ENCODE peak calls at places on chromosomes 13 and 19, in nine cellular contexts. S is brain microvascular endothelial cell, Z is K562, H is left ventricle myocardium inferior, V is endodermal cell, Q is astrocyte of the cerebellum, C is GM12865, L is IMR-90, T is cardiac fibroblast. F is an unnamed sample.

GRCh38 chr19:42606660-42607351 is 12.1 kb upstream of the CEACAM8 start:
- DNase-seq in L (peak; percentile 27), C (peak; percentile 64), Q (no peak), H (peak; percentile 23), S (no peak), Z (peak; percentile 70), T (peak; percentile 49), V (peak; percentile 92), F (peak; percentile 87)

GRCh38 chr13:29594310-29594709 is 1.2 kb downstream of the SLC7A1 start:
- DNase-seq in Z (no peak), S (peak; percentile 84), C (peak; percentile 74), H (no peak), V (peak; percentile 71), L (peak; percentile 91), Q (no peak), T (peak; percentile 88), F (peak; percentile 71)

GRCh38 chr19:48292798-48293197 is 22.9 kb downstream of the ZNF114 start:
- DNase-seq in T (peak; percentile 90), Z (no peak), H (no peak), S (peak; percentile 93), C (no peak), Q (no peak), V (no peak), L (peak; percentile 93), F (no peak)

GRCh38 chr19:38184815-38185214 is 39.2 kb downstream of the DPF1 start:
- DNase-seq in Z (no peak), C (no peak), T (no peak), V (no peak), Q (no peak), H (no peak), L (no peak), S (no peak), F (no peak)

GRCh38 chr19:45876411-45877197 is 9.3 kb downstream of the IRF2BP1 start:
- DNase-seq in Q (no peak), S (peak; percentile 24), L (peak; percentile 16), T (peak; percentile 33), H (peak; percentile 41), Z (peak; percentile 78), V (peak; percentile 85), C (no peak), F (no peak)

GRCh38 chr19:31269425-31270127 is 79.7 kb downstream of the TSHZ3 start:
- DNase-seq in H (no peak), S (peak; percentile 14), L (peak; percentile 34), V (no peak), Q (no peak), C (no peak), T (no peak), Z (no peak), F (no peak)

GRCh38 chr13:100514788-100515409 is 73.7 kb downstream of the GGACT start:
- DNase-seq in T (peak; percentile 81), Z (peak; percentile 82), V (peak; percentile 93), S (peak; percentile 77), Q (peak; percentile 73), H (peak; percentile 76), L (peak; percentile 75), C (peak; percentile 75), F (peak; percentile 85)

GRCh38 chr19:44856438-44857083 is 10.5 kb downstream of the NECTIN2 start:
- DNase-seq in Q (no peak), S (peak; percentile 48), T (peak; percentile 32), Z (peak; percentile 32), C (no peak), V (no peak), L (no peak), H (peak; percentile 17), F (no peak)

GRCh38 chr13:29110003-29110402 is 289.9 kb downstream of the MTUS2 start:
- DNase-seq in S (no peak), Q (no peak), C (no peak), Z (no peak), V (no peak), L (no peak), T (no peak), H (no peak), F (no peak)

GRCh38 chr13:113493315-113493951 is 2.9 kb upstream of the DCUN1D2 start:
- DNase-seq in Q (peak; percentile 89), H (no peak), V (no peak), T (peak; percentile 96), C (peak; percentile 54), Z (no peak), L (peak; percentile 99), S (peak; percentile 79), F (peak; percentile 70)

GRCh38 chr13:44243198-44243852 is 130.3 kb upstream of the SERP2 start:
- DNase-seq in Z (peak; percentile 64), L (peak; percentile 74), V (peak; percentile 92), Q (peak; percentile 86), T (peak; percentile 78), C (peak; percentile 84), S (peak; percentile 70), H (no peak), F (peak; percentile 71)

GRCh38 chr19:3224346-3225325 is at the start of gene CELF5:
- DNase-seq in S (no peak), V (peak; percentile 85), Z (peak; percentile 96), Q (no peak), H (peak; percentile 38), L (no peak), C (peak; percentile 27), T (no peak), F (peak; percentile 77)

GRCh38 chr13:35675651-35676050 is 199.2 kb upstream of the MAB21L1 start:
- DNase-seq in L (no peak), T (no peak), Z (no peak), Q (no peak), V (no peak), C (no peak), S (no peak), H (no peak), F (no peak)

GRCh38 chr19:49421039-49421877 is 2.0 kb downstream of the PTH2 start:
- DNase-seq in V (peak; percentile 99), Q (no peak), S (peak; percentile 49), T (peak; percentile 61), Z (peak; percentile 91), C (no peak), L (peak; percentile 17), H (peak; percentile 71), F (peak; percentile 96)

GRCh38 chr13:26867451-26868067 is 107.0 kb upstream of the GPR12 start:
- DNase-seq in C (peak; percentile 10), L (peak; percentile 14), H (no peak), S (peak; percentile 22), Q (peak; percentile 6), V (peak; percentile 70), Z (peak; percentile 29), T (peak; percentile 37), F (peak; percentile 65)

GRCh38 chr19:34231439-34231838 is 22.9 kb upstream of the GARRE1 start:
- DNase-seq in V (peak; percentile 55), H (no peak), S (no peak), L (no peak), Z (no peak), Q (no peak), T (no peak), C (no peak), F (no peak)
- H3K4me3 ChIP-seq in V (no peak overlapping the region), H (no peak overlapping the region), S (no peak overlapping the region), L (no peak overlapping the region), Z (no peak overlapping the region), Q (no peak overlapping the region), T (no peak overlapping the region), C (no peak overlapping the region), F (no peak overlapping the region)

GRCh38 chr19:1847684-1848398 is 442 bp downstream of the REXO1 start:
- DNase-seq in H (no peak), Z (peak; percentile 59), V (peak; percentile 80), L (peak; percentile 40), T (peak; percentile 56), Q (no peak), S (peak; percentile 56), C (peak; percentile 52), F (peak; percentile 72)

GRCh38 chr19:1849999-1850398 is 1.7 kb upstream of the REXO1 start:
- DNase-seq in L (no peak), V (no peak), C (no peak), Z (no peak), T (no peak), S (no peak), Q (no peak), H (no peak), F (no peak)

GRCh38 chr19:1847348-1847683 is 967 bp downstream of the REXO1 start:
- DNase-seq in V (no peak), C (no peak), Z (no peak), T (no peak), Q (no peak), L (no peak), H (no peak), S (peak; percentile 17), F (no peak)

GRCh38 chr19:1848399-1849131 is at the start of gene REXO1:
- DNase-seq in H (peak; percentile 96), Z (peak; percentile 88), S (peak; percentile 92), Q (peak; percentile 78), L (peak; percentile 87), C (peak; percentile 97), T (peak; percentile 97), V (peak; percentile 99), F (peak; percentile 99)

DNA sequence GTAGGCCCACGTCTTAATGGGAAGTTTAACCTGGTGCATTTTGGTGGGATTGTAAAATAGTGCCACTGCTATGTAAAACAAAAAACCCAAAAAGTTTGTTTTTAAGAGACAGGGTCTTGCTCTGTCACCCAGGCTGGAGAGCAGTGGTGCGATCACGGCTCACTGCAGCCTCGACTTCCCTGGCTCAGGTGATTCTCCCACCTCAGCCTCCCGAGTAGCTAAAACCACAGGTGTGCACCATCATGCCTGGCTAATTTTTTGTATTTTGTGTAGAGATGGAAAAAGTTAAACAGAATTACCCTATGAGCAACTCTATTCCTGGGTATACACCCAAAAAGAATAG is 820 bp upstream of the REXO1 start:
- DNase-seq in T (no peak), V (no peak), C (no peak), Q (no peak), S (no peak), L (no peak), H (no peak), Z (no peak), F (no peak)
- H3K4me3 ChIP-seq in T (no peak overlapping the region), V (no peak overlapping the region), C (peak overlapping the region; percentile 43), Q (no peak overlapping the region), S (no peak overlapping the region), L (no peak overlapping the region), H (no peak overlapping the region), Z (no peak overlapping the region), F (peak overlapping the region; percentile 100)

DNA sequence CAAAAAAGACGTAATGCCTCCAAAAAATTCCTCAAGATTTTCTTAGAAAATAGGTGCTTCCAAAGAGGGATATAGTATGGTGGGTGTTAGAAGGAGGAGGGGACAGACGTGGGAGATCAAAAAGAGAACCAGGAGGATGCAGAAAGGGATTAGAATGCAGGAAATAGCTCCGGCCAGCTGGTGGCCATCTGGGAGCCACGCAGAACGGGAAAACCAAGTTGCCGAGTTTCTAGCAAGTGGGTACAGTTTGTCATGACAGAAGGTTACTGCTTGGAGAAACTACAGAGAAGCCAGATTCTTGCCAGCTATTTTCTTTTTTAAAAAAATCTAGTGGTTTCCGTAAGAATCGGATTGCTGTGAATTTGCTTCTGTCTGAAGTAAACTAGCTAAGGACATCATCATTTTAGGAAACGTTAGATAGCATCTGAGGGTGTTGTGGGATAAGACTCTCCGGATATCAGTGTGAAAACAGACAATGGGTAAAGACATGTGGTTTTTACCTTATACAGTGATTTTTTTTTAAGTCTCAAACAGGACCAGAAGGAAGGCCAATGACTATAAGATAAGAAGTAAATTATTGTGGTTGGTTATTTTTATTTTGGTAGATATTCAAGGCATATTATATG is 104.9 kb downstream of the HSPH1 start:
- DNase-seq in C (no peak), H (no peak), Z (no peak), S (no peak), L (peak; percentile 35), V (peak; percentile 44), T (peak; percentile 33), Q (no peak), F (no peak)
- H3K4me3 ChIP-seq in C (no peak overlapping the region), H (peak overlapping the region; percentile 14), Z (no peak overlapping the region), S (no peak overlapping the region), L (no peak overlapping the region), V (no peak overlapping the region), T (no peak overlapping the region), Q (no peak overlapping the region), F (no peak overlapping the region)

GRCh38 chr19:58547323-58548312 is 3.8 kb downstream of the TRIM28 start:
- DNase-seq in Z (no peak), L (no peak), H (no peak), Q (no peak), C (no peak), T (no peak), V (no peak), S (no peak), F (no peak)
- H3K4me3 ChIP-seq in Z (no peak overlapping the region), L (no peak overlapping the region), H (no peak overlapping the region), Q (no peak overlapping the region), C (no peak overlapping the region), T (no peak overlapping the region), V (peak overlapping the region; percentile 100), S (peak overlapping the region; percentile 5), F (no peak overlapping the region)

F was measured in Karpas-422.